ENCODE peak calls at places on chromosomes 16 and 17, in five cellular contexts. J is NCI-H2081; G is activated T-helper 9 cell treated with anti-CD3 and anti-CD28 coated beads, Interleukin-2, amount 50 U/mL, for 16 hours; A is sigmoid colon; P is caudate nucleus. H is an unnamed sample.

GRCh38 chr16:9845661-9846361 is 336.4 kb downstream of the GRIN2A start:
- DNase-seq in P (no peak), A (no peak), J (no peak), G (no peak), H (no peak)

GRCh38 chr16:11316331-11317015 is 28.8 kb upstream of the RMI2 start:
- DNase-seq in G (no peak), J (no peak), P (no peak), A (no peak), H (no peak)

GRCh38 chr17:42895185-42895555 is 5.4 kb upstream of the G6PC1 start:
- DNase-seq in J (no peak), A (peak; percentile 90), P (no peak), G (no peak), H (no peak)

GRCh38 chr16:2160915-2161551 is 5.5 kb downstream of the TRAF7 start:
- DNase-seq in J (no peak), P (no peak), G (no peak), A (peak; percentile 94), H (no peak)

GRCh38 chr17:78973792-78974520 is 5.8 kb downstream of the LGALS3BP start:
- DNase-seq in P (no peak), G (no peak), J (no peak), A (no peak), H (no peak)

GRCh38 chr17:6381052-6381451 is 53.9 kb downstream of the AIPL1 start:
- DNase-seq in J (no peak), A (no peak), G (no peak), P (no peak), H (no peak)

GRCh38 chr17:42759982-42760651 is 910 bp upstream of the RAMP2 start:
- DNase-seq in P (no peak), J (no peak), A (no peak), G (no peak), H (no peak)

GRCh38 chr16:47150067-47150466 is 6.3 kb upstream of the NETO2 start:
- DNase-seq in J (no peak), G (no peak), P (no peak), A (no peak), H (no peak)

GRCh38 chr16:89450537-89450936 is 39.8 kb downstream of the ANKRD11 start:
- DNase-seq in A (no peak), P (no peak), J (no peak), G (no peak), H (no peak)

GRCh38 chr17:70525976-70526375 is 356.6 kb downstream of the KCNJ2 start:
- DNase-seq in A (no peak), P (no peak), J (no peak), G (no peak), H (no peak)

GRCh38 chr16:75494696-75495601 is at the start of gene CHST6:
- DNase-seq in A (no peak), J (no peak), G (no peak), P (peak; percentile 36), H (peak; percentile 78)

GRCh38 chr17:2030779-2031163 is 818 bp downstream of the DPH1 start:
- DNase-seq in A (no peak), P (no peak), J (no peak), G (no peak), H (no peak)

GRCh38 chr16:12639044-12639443 is 164.6 kb downstream of the CPPED1 start:
- DNase-seq in J (no peak), A (no peak), G (no peak), P (no peak), H (no peak)

GRCh38 chr17:50697663-50698272 is 9.9 kb downstream of the ANKRD40 start:
- DNase-seq in J (no peak), P (no peak), G (no peak), A (no peak), H (no peak)

GRCh38 chr17:34647511-34647910 is 68.1 kb downstream of the TMEM132E start:
- DNase-seq in J (no peak), A (no peak), P (no peak), G (no peak), H (no peak)

GRCh38 chr17:12041316-12041715 is 20.6 kb downstream of the MAP2K4 start:
- DNase-seq in G (no peak), P (no peak), A (no peak), J (no peak), H (no peak)

GRCh38 chr16:57316390-57317017 is 32.0 kb upstream of the PLLP start:
- DNase-seq in P (no peak), J (no peak), A (peak; percentile 85), G (no peak), H (no peak)

GRCh38 chr16:4314532-4315184 is 1.2 kb upstream of the GLIS2 start:
- DNase-seq in J (no peak), P (no peak), A (peak; percentile 78), G (no peak), H (no peak)

GRCh38 chr17:75950850-75951554 is 10.2 kb upstream of the FBF1 start:
- DNase-seq in G (no peak), P (no peak), A (no peak), J (no peak), H (no peak)

GRCh38 chr17:14169901-14170300 is 66.8 kb downstream of the CDRT15 start:
- DNase-seq in A (no peak), P (no peak), G (no peak), J (no peak), H (no peak)

GRCh38 chr16:89319883-89320716 is 102.6 kb downstream of the ZNF778 start:
- DNase-seq in G (peak; percentile 35), J (no peak), A (peak; percentile 77), P (no peak), H (no peak)

GRCh38 chr16:48025359-48025758 is 130.4 kb downstream of the ABCC12 start:
- DNase-seq in A (no peak), P (no peak), J (no peak), G (no peak), H (no peak)

GRCh38 chr17:18008496-18009268 is 30.3 kb downstream of the ATPAF2 start:
- DNase-seq in J (no peak), P (no peak), G (no peak), A (no peak), H (no peak)

GRCh38 chr16:278863-279366 is 1.5 kb upstream of the ARHGDIG start:
- DNase-seq in A (no peak), G (no peak), J (peak; percentile 53), P (no peak), H (no peak)

GRCh38 chr16:49617710-49618330 is 238.1 kb downstream of the ZNF423 start:
- DNase-seq in G (no peak), P (no peak), J (no peak), A (peak; percentile 28), H (no peak)

GRCh38 chr16:56625943-56626654 is 518 bp downstream of the MT1E start:
- DNase-seq in A (peak; percentile 91), J (no peak), P (no peak), G (no peak), H (no peak)

GRCh38 chr17:59513934-59514841 is 51.2 kb upstream of the DHX40 start:
- DNase-seq in J (peak; percentile 98), A (peak; percentile 90), P (no peak), G (no peak), H (no peak)

GRCh38 chr17:20992987-20993862 is 49.6 kb downstream of the USP22 start:
- DNase-seq in A (peak; percentile 84), J (peak; percentile 47), P (peak; percentile 38), G (peak; percentile 36), H (peak; percentile 89)

GRCh38 chr17:16870253-16871245 is 101.4 kb downstream of the TNFRSF13B start:
- DNase-seq in A (no peak), G (no peak), J (no peak), P (no peak), H (no peak)

GRCh38 chr16:12951392-12951791 is 50.0 kb downstream of the SHISA9 start:
- DNase-seq in A (no peak), J (no peak), G (no peak), P (no peak), H (no peak)

GRCh38 chr16:75092777-75093176 is 23.8 kb downstream of the LDHD start:
- DNase-seq in A (no peak), P (no peak), J (no peak), G (no peak), H (no peak)

GRCh38 chr16:1324286-1324826 is 9.1 kb upstream of the BAIAP3 start:
- DNase-seq in G (no peak), A (no peak), J (no peak), P (no peak), H (no peak)

GRCh38 chr17:28760987-28761562 is 17.3 kb downstream of the TRAF4 start:
- DNase-seq in G (no peak), A (peak; percentile 78), P (no peak), J (peak; percentile 59), H (no peak)

GRCh38 chr17:5785867-5786509 is 201.7 kb upstream of the NLRP1 start:
- DNase-seq in J (no peak), P (no peak), G (no peak), A (no peak), H (no peak)

GRCh38 chr17:2814499-2815341 is 18.5 kb downstream of the RAP1GAP2 start:
- DNase-seq in J (no peak), G (peak; percentile 85), P (no peak), A (no peak), H (no peak)

GRCh38 chr17:6677158-6677831 is 25.7 kb downstream of the C17orf100 start:
- DNase-seq in J (no peak), P (no peak), G (no peak), A (no peak), H (no peak)

GRCh38 chr16:609316-609715 is 19.4 kb downstream of the RAB40C start:
- DNase-seq in J (no peak), P (no peak), G (no peak), A (no peak), H (no peak)

GRCh38 chr17:40017422-40018080 is 2.3 kb downstream of the CSF3 start:
- DNase-seq in A (no peak), P (no peak), J (no peak), G (no peak), H (no peak)